ENCODE peak calls at places on chromosomes 12 and 14, in eight cellular contexts. J is head of caudate nucleus; C is naive thymus-derived CD4-positive, alpha-beta T cell; S is posterior cingulate gyrus; K is ureter; I is left ventricle myocardium superior; Z is NCI-H460; A is HuH-7. L is an unnamed sample.

GRCh38 chr12:2646341-2646740 is 148.4 kb upstream of the FKBP4 start:
- DNase-seq in I (no peak), S (peak), J (no peak), C (no peak), Z (no peak), A (no peak), K (no peak), L (no peak)

GRCh38 chr12:6534914-6535696 is 788 bp downstream of the GAPDH start:
- DNase-seq in A (peak), J (no peak), C (peak), I (peak), K (peak), S (peak), Z (no peak), L (peak)

GRCh38 chr14:105465209-105466031 is 9.2 kb upstream of the CRIP2 start:
- DNase-seq in I (peak), Z (no peak), A (no peak), J (no peak), S (no peak), C (no peak), K (no peak), L (no peak)

GRCh38 chr12:22626429-22626828 is 1.5 kb downstream of the ETNK1 start:
- DNase-seq in I (no peak), S (no peak), J (no peak), A (no peak), Z (no peak), K (no peak), C (no peak), L (peak)

GRCh38 chr14:100383727-100384158 is 60.6 kb downstream of the SLC25A47 start:
- DNase-seq in K (peak), C (peak), J (peak), I (peak), S (peak), A (peak), Z (peak), L (peak)

GRCh38 chr12:63521706-63522105 is 146.6 kb downstream of the DPY19L2 start:
- DNase-seq in S (no peak), C (no peak), J (no peak), A (no peak), I (no peak), K (no peak), Z (no peak), L (no peak)

GRCh38 chr12:57793920-57794319 is 11.3 kb downstream of the TSFM start:
- DNase-seq in K (no peak), J (no peak), C (no peak), A (no peak), S (no peak), I (no peak), Z (no peak), L (no peak)

GRCh38 chr12:109783965-109784244 is 49.3 kb downstream of the TRPV4 start:
- DNase-seq in Z (no peak), J (no peak), K (no peak), S (no peak), A (no peak), C (no peak), I (no peak), L (no peak)

L was measured in midbrain.